ENCODE peak calls at places on chromosomes 5 and 9, in six cellular contexts. I is suprapubic skin, W is astrocyte of the spinal cord, J is endodermal cell, M is tibial nerve, R is HCT116. D is an unnamed sample.
A peak's percentile ranks its signal among the peaks of the same experiment; 100 is the strongest.

GRCh38 chr5:179413711-179414458 is 68.6 kb upstream of the ADAMTS2 start:
- DNase-seq in I (no peak), W (no peak), J (peak; percentile 28), M (no peak), R (no peak), D (no peak)

GRCh38 chr9:92968081-92968480 is 20.8 kb downstream of the FGD3 start:
- DNase-seq in I (peak; percentile 47), W (no peak), J (no peak), M (no peak), R (no peak), D (no peak)

GRCh38 chr5:152514827-152515397 is 109.8 kb upstream of the NMUR2 start:
- DNase-seq in I (no peak), W (peak; percentile 14), J (no peak), M (no peak), R (peak; percentile 8), D (no peak)

GRCh38 chr5:135063511-135064234 is 29.6 kb upstream of the PITX1 start:
- DNase-seq in I (no peak), W (no peak), J (no peak), M (no peak), R (no peak), D (no peak)

GRCh38 chr9:134807726-134808125 is 72.9 kb upstream of the FCN2 start:
- DNase-seq in I (no peak), W (peak; percentile 64), J (no peak), M (no peak), R (no peak), D (no peak)

GRCh38 chr5:172533058-172533398 is 78.7 kb upstream of the SH3PXD2B start:
- DNase-seq in I (peak; percentile 44), W (no peak), J (peak; percentile 51), M (no peak), R (no peak), D (no peak)

GRCh38 chr9:89593776-89594427 is 10.9 kb upstream of the GADD45G start:
- DNase-seq in I (no peak), W (peak; percentile 13), J (peak; percentile 95), M (no peak), R (no peak), D (peak; percentile 10)

GRCh38 chr9:31394040-31394473 is 990.4 kb upstream of the ACO1 start:
- DNase-seq in I (no peak), W (peak; percentile 75), J (no peak), M (no peak), R (no peak), D (no peak)

GRCh38 chr5:75050415-75050814 is 1.9 kb downstream of the GCNT4 start:
- DNase-seq in I (no peak), W (no peak), J (peak; percentile 84), M (no peak), R (no peak), D (no peak)

GRCh38 chr9:2229109-2229733 is 214.1 kb downstream of the SMARCA2 start:
- DNase-seq in I (no peak), W (no peak), J (no peak), M (no peak), R (no peak), D (no peak)

GRCh38 chr5:142181096-142181495 is 72.5 kb downstream of the NDFIP1 start:
- DNase-seq in I (no peak), W (no peak), J (no peak), M (no peak), R (no peak), D (no peak)

GRCh38 chr9:134007150-134007549 is 15.0 kb upstream of the VAV2 start:
- DNase-seq in I (no peak), W (no peak), J (no peak), M (no peak), R (no peak), D (no peak)

GRCh38 chr9:15401266-15401665 is 21.4 kb upstream of the SNAPC3 start:
- DNase-seq in I (no peak), W (peak; percentile 49), J (no peak), M (no peak), R (no peak), D (no peak)

GRCh38 chr5:96067902-96068614 is 106.4 kb upstream of the ELL2 start:
- DNase-seq in I (no peak), W (peak; percentile 82), J (peak; percentile 49), M (no peak), R (peak; percentile 77), D (peak; percentile 90)

GRCh38 chr9:98777618-98778017 is 18.7 kb downstream of the ANKS6 start:
- DNase-seq in I (no peak), W (no peak), J (no peak), M (no peak), R (no peak), D (no peak)

GRCh38 chr5:88474574-88474973 is 205.9 kb upstream of the TMEM161B start:
- DNase-seq in I (no peak), W (no peak), J (no peak), M (no peak), R (no peak), D (no peak)

GRCh38 chr5:74179183-74179582 is 461.3 kb downstream of the ENC1 start:
- DNase-seq in I (no peak), W (peak; percentile 94), J (no peak), M (no peak), R (no peak), D (peak; percentile 39)

GRCh38 chr5:122073023-122073422 is 5.0 kb downstream of the LOX start:
- DNase-seq in I (no peak), W (no peak), J (no peak), M (no peak), R (no peak), D (no peak)

GRCh38 chr5:42513246-42513645 is 90.0 kb downstream of the GHR start:
- DNase-seq in I (no peak), W (no peak), J (peak; percentile 60), M (no peak), R (no peak), D (no peak)

GRCh38 chr5:37751227-37751626 is 88.6 kb downstream of the GDNF start:
- DNase-seq in I (no peak), W (no peak), J (no peak), M (no peak), R (no peak), D (peak; percentile 31)

GRCh38 chr5:32339198-32339597 is 26.5 kb upstream of the MTMR12 start:
- DNase-seq in I (no peak), W (peak; percentile 49), J (no peak), M (no peak), R (peak; percentile 39), D (peak; percentile 29)

GRCh38 chr9:101117091-101117490 is 88.6 kb downstream of the PLPPR1 start:
- DNase-seq in I (no peak), W (no peak), J (no peak), M (no peak), R (no peak), D (no peak)

GRCh38 chr9:133113928-133114351 is 7.1 kb downstream of the RALGDS start:
- DNase-seq in I (peak; percentile 74), W (no peak), J (no peak), M (no peak), R (no peak), D (no peak)

GRCh38 chr5:126354012-126354856 is 69.0 kb upstream of the GRAMD2B start:
- DNase-seq in I (no peak), W (peak; percentile 97), J (no peak), M (no peak), R (peak; percentile 64), D (peak; percentile 98)

GRCh38 chr5:135235551-135236100 is 163.4 kb downstream of the MACROH2A1 start:
- DNase-seq in I (peak; percentile 50), W (no peak), J (peak; percentile 39), M (no peak), R (no peak), D (no peak)

DNA sequence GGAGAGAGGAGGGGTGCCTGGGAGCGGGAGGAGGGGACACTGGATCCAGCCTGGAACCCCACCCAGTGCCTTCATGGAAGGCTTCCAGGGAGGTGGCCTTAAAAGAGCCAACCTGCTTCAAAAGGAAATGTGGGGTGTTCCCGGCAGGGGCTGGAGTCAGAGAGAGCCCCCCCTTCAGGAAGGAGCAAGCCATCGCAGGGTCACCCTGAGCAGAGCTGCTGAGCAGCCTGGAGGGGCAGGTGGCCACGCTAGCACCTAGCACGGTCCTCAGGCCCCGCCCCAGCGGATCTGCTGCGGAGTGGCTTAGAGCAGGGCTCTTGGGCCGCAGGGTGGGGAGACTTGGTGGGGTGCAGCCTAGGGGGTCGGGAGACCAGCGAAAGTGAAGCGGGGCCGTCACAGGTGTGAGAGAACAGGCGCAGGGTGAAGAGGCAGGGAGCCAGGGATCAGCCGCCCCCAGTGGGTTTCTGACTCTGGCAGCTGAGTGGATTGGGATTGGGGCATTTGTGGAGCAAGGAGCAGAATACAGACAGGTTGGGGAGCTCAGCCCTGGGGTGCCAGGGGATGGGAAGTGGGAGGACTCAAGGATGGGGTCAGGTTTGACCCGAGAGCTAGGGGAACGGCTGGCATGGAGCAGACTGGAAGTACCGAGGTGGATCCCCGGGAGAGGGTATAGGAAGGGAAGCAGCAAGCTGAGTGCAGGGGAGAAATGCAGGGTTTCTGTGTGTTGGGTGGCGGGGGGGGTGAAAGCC is 1.5 kb downstream of the LCN2 start:
- DNase-seq in I (peak; percentile 59), W (no peak), J (peak; percentile 90), M (no peak), R (peak; percentile 10), D (no peak)
- TF ChIP-seq CTCF in I (no peak), W (peak; percentile 28), J (peak; percentile 81), M (no peak), R (peak; percentile 66), D (peak; percentile 46)

GRCh38 chr5:26700759-26701384 is 337.5 kb downstream of the CDH9 start:
- DNase-seq in I (no peak), W (peak; percentile 39), J (peak; percentile 82), M (no peak), R (no peak), D (peak; percentile 2)
- TF ChIP-seq CTCF in I (no peak), W (peak; percentile 59), J (peak; percentile 94), M (no peak), R (peak; percentile 26), D (peak; percentile 57)

GRCh38 chr9:79688363-79688762 is 116.6 kb downstream of the TLE4 start:
- DNase-seq in I (no peak), W (no peak), J (no peak), M (no peak), R (no peak), D (no peak)
- TF ChIP-seq CTCF in I (no peak), W (no peak), J (no peak), M (no peak), R (no peak), D (no peak)

GRCh38 chr5:77213601-77214000 is 3.1 kb downstream of the PDE8B start:
- DNase-seq in I (no peak), W (no peak), J (no peak), M (no peak), R (no peak), D (no peak)

GRCh38 chr5:77222722-77223121 is 12.2 kb downstream of the PDE8B start:
- DNase-seq in I (no peak), W (no peak), J (no peak), M (no peak), R (no peak), D (no peak)

GRCh38 chr5:77214151-77214550 is 3.7 kb downstream of the PDE8B start:
- DNase-seq in I (no peak), W (no peak), J (no peak), M (no peak), R (no peak), D (no peak)

GRCh38 chr5:77223653-77224052 is 13.2 kb downstream of the PDE8B start:
- DNase-seq in I (no peak), W (no peak), J (no peak), M (no peak), R (no peak), D (no peak)

DNA sequence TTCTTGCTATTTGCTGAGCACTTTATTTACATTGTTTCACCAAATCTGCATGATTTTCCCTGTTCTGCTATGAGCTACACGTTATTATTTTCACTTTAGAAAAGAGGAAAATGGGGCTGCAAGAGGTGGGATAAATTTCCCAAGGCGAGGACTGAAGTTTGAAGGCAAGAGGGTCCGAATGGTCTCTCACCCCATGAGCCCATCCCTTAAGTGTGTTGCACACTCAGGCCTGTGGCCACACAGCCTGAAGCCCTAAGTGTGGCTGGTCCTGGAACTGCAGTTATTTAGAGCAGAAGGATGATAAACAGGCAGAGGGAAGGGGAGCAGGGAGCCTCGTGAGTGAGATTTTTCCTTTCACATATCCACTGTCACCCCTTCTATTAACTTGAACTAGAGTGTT is 7.8 kb downstream of the PDE8B start:
- DNase-seq in I (no peak), W (no peak), J (no peak), M (no peak), R (no peak), D (no peak)
- TF ChIP-seq CTCF in I (no peak), W (peak; percentile 37), J (peak; percentile 64), M (no peak), R (peak; percentile 47), D (peak; percentile 56)

D was measured in HFFc6.